ENCODE peak calls at places on chromosomes 11 and 22, in seven cellular contexts. Z is fibroblast of the aortic adventitia, U is cardiac fibroblast, S is skeletal muscle cell, K is activated gamma-delta T cell treated with Interleukin-2 at 50 U/mL for 16 hours, Y is WTC11, O is anterior cingulate cortex. N is an unnamed sample.

GRCh38 chr11:116605543-116605942 is 167.2 kb downstream of the BUD13 start:
- DNase-seq in Z (peak; percentile 3), U (peak; percentile 27), S (no peak), K (no peak), Y (peak; percentile 95), O (no peak), N (peak; percentile 47)

GRCh38 chr11:125114518-125114917 is 3.1 kb upstream of the TMEM218 start:
- DNase-seq in Z (no peak), U (no peak), S (no peak), K (no peak), Y (peak; percentile 53), O (no peak), N (no peak)

GRCh38 chr22:43441216-43441615 is 29.4 kb downstream of the MPPED1 start:
- DNase-seq in Z (no peak), U (no peak), S (no peak), K (no peak), Y (no peak), O (no peak), N (no peak)

GRCh38 chr22:17105143-17106129 is 15.7 kb downstream of the TMEM121B start:
- DNase-seq in Z (no peak), U (no peak), S (no peak), K (no peak), Y (no peak), O (no peak), N (no peak)

GRCh38 chr11:107720305-107720775 is 8.5 kb upstream of the SLN start:
- DNase-seq in Z (no peak), U (no peak), S (no peak), K (no peak), Y (no peak), O (no peak), N (no peak)

GRCh38 chr11:128174465-128175101 is 412.8 kb downstream of the ETS1 start:
- DNase-seq in Z (peak; percentile 46), U (peak; percentile 81), S (peak; percentile 58), K (no peak), Y (peak; percentile 41), O (no peak), N (no peak)

GRCh38 chr11:8102965-8103364 is 22.0 kb downstream of the TUB start:
- DNase-seq in Z (no peak), U (no peak), S (no peak), K (no peak), Y (no peak), O (no peak), N (no peak)

GRCh38 chr11:113884361-113884836 is 9.0 kb upstream of the USP28 start:
- DNase-seq in Z (peak; percentile 48), U (peak; percentile 55), S (no peak), K (no peak), Y (peak; percentile 59), O (peak; percentile 7), N (no peak)

GRCh38 chr11:15059132-15059531 is 14.3 kb upstream of the CALCB start:
- DNase-seq in Z (no peak), U (no peak), S (no peak), K (no peak), Y (no peak), O (no peak), N (no peak)

GRCh38 chr11:33256031-33256807 is 962 bp upstream of the HIPK3 start:
- DNase-seq in Z (peak; percentile 39), U (no peak), S (no peak), K (no peak), Y (no peak), O (no peak), N (no peak)

GRCh38 chr11:11510939-11511338 is 110.9 kb downstream of the GALNT18 start:
- DNase-seq in Z (no peak), U (no peak), S (peak; percentile 34), K (no peak), Y (no peak), O (peak; percentile 81), N (no peak)

GRCh38 chr11:5522308-5522707 is 5.8 kb upstream of the UBQLNL start:
- DNase-seq in Z (no peak), U (no peak), S (no peak), K (no peak), Y (no peak), O (no peak), N (no peak)

GRCh38 chr11:6607190-6607635 is 3.6 kb downstream of the ILK start:
- DNase-seq in Z (no peak), U (no peak), S (no peak), K (no peak), Y (no peak), O (no peak), N (no peak)

GRCh38 chr11:108223449-108224149 is 732 bp downstream of the ATM start:
- DNase-seq in Z (peak; percentile 19), U (peak; percentile 26), S (no peak), K (peak; percentile 16), Y (no peak), O (no peak), N (no peak)

GRCh38 chr22:20551805-20552449 is 44.5 kb downstream of the MED15 start:
- DNase-seq in Z (peak; percentile 47), U (no peak), S (no peak), K (no peak), Y (no peak), O (peak; percentile 71), N (no peak)

GRCh38 chr11:111387318-111387863 is 8.3 kb upstream of the POU2AF1 start:
- DNase-seq in Z (no peak), U (no peak), S (no peak), K (no peak), Y (no peak), O (peak; percentile 18), N (no peak)

GRCh38 chr11:45400594-45400993 is 114.5 kb upstream of the SYT13 start:
- DNase-seq in Z (peak; percentile 52), U (peak; percentile 65), S (peak; percentile 60), K (no peak), Y (no peak), O (no peak), N (no peak)

GRCh38 chr11:67373916-67374570 is 645 bp upstream of the CLCF1 start:
- DNase-seq in Z (peak; percentile 98), U (peak; percentile 97), S (peak; percentile 95), K (peak; percentile 46), Y (peak; percentile 77), O (no peak), N (peak; percentile 100)

GRCh38 chr11:444397-445144 is 2.8 kb upstream of the ANO9 start:
- DNase-seq in Z (peak; percentile 58), U (peak; percentile 52), S (no peak), K (no peak), Y (no peak), O (no peak), N (no peak)

GRCh38 chr11:79212711-79213110 is 228.1 kb downstream of the TENM4 start:
- DNase-seq in Z (no peak), U (no peak), S (no peak), K (no peak), Y (no peak), O (no peak), N (no peak)

GRCh38 chr11:14499178-14499559 is 442 bp downstream of the COPB1 start:
- DNase-seq in Z (no peak), U (peak; percentile 28), S (no peak), K (peak; percentile 41), Y (peak; percentile 23), O (no peak), N (no peak)

GRCh38 chr22:19855504-19856409 is 1.1 kb upstream of the GNB1L start:
- DNase-seq in Z (peak; percentile 58), U (peak; percentile 80), S (no peak), K (peak; percentile 28), Y (peak; percentile 48), O (no peak), N (peak; percentile 69)

GRCh38 chr11:67582026-67582425 is 1.6 kb upstream of the GSTP1 start:
- DNase-seq in Z (no peak), U (no peak), S (no peak), K (no peak), Y (no peak), O (no peak), N (no peak)

GRCh38 chr11:66846671-66847091 is 3.4 kb downstream of the RCE1 start:
- DNase-seq in Z (no peak), U (no peak), S (no peak), K (no peak), Y (no peak), O (no peak), N (peak; percentile 61)

GRCh38 chr11:112697779-112698178 is 263.4 kb upstream of the NCAM1 start:
- DNase-seq in Z (no peak), U (no peak), S (no peak), K (no peak), Y (no peak), O (no peak), N (no peak)

GRCh38 chr11:7019500-7020182 is 505 bp downstream of the ZNF214 start:
- DNase-seq in Z (no peak), U (peak; percentile 38), S (no peak), K (no peak), Y (peak; percentile 38), O (peak; percentile 37), N (no peak)

GRCh38 chr11:61011950-61012830 is 40.7 kb downstream of the CD6 start:
- DNase-seq in Z (no peak), U (no peak), S (no peak), K (no peak), Y (no peak), O (no peak), N (no peak)

GRCh38 chr11:116733386-116733755 is 39.4 kb downstream of the BUD13 start:
- DNase-seq in Z (no peak), U (no peak), S (no peak), K (no peak), Y (no peak), O (no peak), N (no peak)

N was measured in HuH-7.5.